ENCODE peak calls at places on chromosomes 4 and X, in seven cellular contexts. One of them, this sample, is unnamed.
A peak's percentile ranks its signal among the peaks of the same experiment; 100 is the strongest.

GRCh38 chr4:37549003-37549402 is 137.2 kb downstream of the RELL1 start:
- DNase-seq in fibroblast of the aortic adventitia: peak; percentile 88
- DNase-seq in head of caudate nucleus: no peak
- DNase-seq in CD8-positive, alpha-beta T cell: no peak
- DNase-seq in fibroblast of lung: peak; percentile 96
- DNase-seq in brain microvascular endothelial cell: peak; percentile 97
- DNase-seq in hepatocyte: no peak
- DNase-seq in this sample: no peak

GRCh38 chrX:39152106-39152649 is 350.9 kb downstream of the MID1IP1 start:
- DNase-seq in fibroblast of lung: no peak
- DNase-seq in head of caudate nucleus: peak; percentile 45
- DNase-seq in CD8-positive, alpha-beta T cell: no peak
- DNase-seq in hepatocyte: peak; percentile 28
- DNase-seq in brain microvascular endothelial cell: no peak
- DNase-seq in fibroblast of the aortic adventitia: peak; percentile 4
- DNase-seq in this sample: peak; percentile 89

GRCh38 chr4:39699676-39700409 is 1.9 kb downstream of the UBE2K start:
- DNase-seq in brain microvascular endothelial cell: no peak
- DNase-seq in CD8-positive, alpha-beta T cell: no peak
- DNase-seq in fibroblast of lung: peak; percentile 43
- DNase-seq in fibroblast of the aortic adventitia: peak; percentile 39
- DNase-seq in head of caudate nucleus: no peak
- DNase-seq in hepatocyte: no peak
- DNase-seq in this sample: no peak

GRCh38 chr4:83454626-83455025 is 997 bp downstream of the HELQ start:
- DNase-seq in CD8-positive, alpha-beta T cell: no peak
- DNase-seq in head of caudate nucleus: no peak
- DNase-seq in brain microvascular endothelial cell: peak; percentile 8
- DNase-seq in fibroblast of lung: peak; percentile 17
- DNase-seq in fibroblast of the aortic adventitia: peak; percentile 33
- DNase-seq in hepatocyte: peak; percentile 24
- DNase-seq in this sample: no peak

GRCh38 chr4:175789632-175790031 is 22.4 kb downstream of the GPM6A start:
- DNase-seq in CD8-positive, alpha-beta T cell: no peak
- DNase-seq in hepatocyte: no peak
- DNase-seq in fibroblast of lung: no peak
- DNase-seq in head of caudate nucleus: no peak
- DNase-seq in fibroblast of the aortic adventitia: no peak
- DNase-seq in brain microvascular endothelial cell: no peak
- DNase-seq in this sample: no peak

GRCh38 chr4:181646864-181647263 is 596.3 kb upstream of the TENM3 start:
- DNase-seq in hepatocyte: no peak
- DNase-seq in CD8-positive, alpha-beta T cell: no peak
- DNase-seq in fibroblast of lung: peak; percentile 64
- DNase-seq in fibroblast of the aortic adventitia: peak; percentile 26
- DNase-seq in head of caudate nucleus: no peak
- DNase-seq in brain microvascular endothelial cell: peak; percentile 64
- DNase-seq in this sample: no peak

GRCh38 chr4:20618010-20618409 is 82.2 kb upstream of the PACRGL start:
- DNase-seq in head of caudate nucleus: no peak
- DNase-seq in CD8-positive, alpha-beta T cell: no peak
- DNase-seq in hepatocyte: peak; percentile 19
- DNase-seq in fibroblast of lung: no peak
- DNase-seq in fibroblast of the aortic adventitia: no peak
- DNase-seq in brain microvascular endothelial cell: no peak
- DNase-seq in this sample: no peak

GRCh38 chrX:103170216-103170615 is 44.7 kb upstream of the BEX4 start:
- DNase-seq in brain microvascular endothelial cell: no peak
- DNase-seq in fibroblast of lung: peak; percentile 21
- DNase-seq in CD8-positive, alpha-beta T cell: no peak
- DNase-seq in fibroblast of the aortic adventitia: peak; percentile 4
- DNase-seq in head of caudate nucleus: no peak
- DNase-seq in hepatocyte: no peak
- DNase-seq in this sample: no peak

GRCh38 chr4:186624951-186625350 is 69.6 kb upstream of the MTNR1A start:
- DNase-seq in brain microvascular endothelial cell: peak; percentile 63
- DNase-seq in fibroblast of the aortic adventitia: peak; percentile 70
- DNase-seq in CD8-positive, alpha-beta T cell: no peak
- DNase-seq in fibroblast of lung: peak; percentile 93
- DNase-seq in hepatocyte: no peak
- DNase-seq in head of caudate nucleus: no peak
- DNase-seq in this sample: no peak

GRCh38 chr4:124177647-124178425 is 534.7 kb downstream of the ANKRD50 start:
- DNase-seq in brain microvascular endothelial cell: peak; percentile 38
- DNase-seq in fibroblast of lung: peak; percentile 91
- DNase-seq in CD8-positive, alpha-beta T cell: no peak
- DNase-seq in fibroblast of the aortic adventitia: peak; percentile 84
- DNase-seq in head of caudate nucleus: no peak
- DNase-seq in hepatocyte: no peak
- DNase-seq in this sample: no peak

GRCh38 chr4:181792641-181793612 is 450.3 kb upstream of the TENM3 start:
- DNase-seq in CD8-positive, alpha-beta T cell: no peak
- DNase-seq in fibroblast of lung: no peak
- DNase-seq in hepatocyte: no peak
- DNase-seq in brain microvascular endothelial cell: no peak
- DNase-seq in fibroblast of the aortic adventitia: no peak
- DNase-seq in head of caudate nucleus: no peak
- DNase-seq in this sample: peak; percentile 3

GRCh38 chr4:128159967-128160366 is 98.9 kb downstream of the LARP1B start:
- DNase-seq in CD8-positive, alpha-beta T cell: no peak
- DNase-seq in head of caudate nucleus: no peak
- DNase-seq in hepatocyte: no peak
- DNase-seq in fibroblast of lung: peak; percentile 63
- DNase-seq in brain microvascular endothelial cell: peak; percentile 66
- DNase-seq in fibroblast of the aortic adventitia: no peak
- DNase-seq in this sample: no peak

GRCh38 chrX:107894038-107894437 is 68.4 kb downstream of the MID2 start:
- DNase-seq in fibroblast of lung: peak; percentile 21
- DNase-seq in CD8-positive, alpha-beta T cell: no peak
- DNase-seq in hepatocyte: peak; percentile 59
- DNase-seq in fibroblast of the aortic adventitia: peak; percentile 51
- DNase-seq in head of caudate nucleus: no peak
- DNase-seq in brain microvascular endothelial cell: peak; percentile 40
- DNase-seq in this sample: peak; percentile 36

GRCh38 chrX:102712216-102712966 is at the start of gene GPRASP2:
- DNase-seq in fibroblast of the aortic adventitia: peak; percentile 17
- DNase-seq in brain microvascular endothelial cell: no peak
- DNase-seq in fibroblast of lung: peak; percentile 23
- DNase-seq in head of caudate nucleus: peak; percentile 53
- DNase-seq in hepatocyte: peak; percentile 48
- DNase-seq in CD8-positive, alpha-beta T cell: no peak
- DNase-seq in this sample: peak; percentile 72

GRCh38 chr4:54941994-54942552 is 183.3 kb downstream of the KDR start:
- DNase-seq in head of caudate nucleus: no peak
- DNase-seq in hepatocyte: no peak
- DNase-seq in brain microvascular endothelial cell: no peak
- DNase-seq in fibroblast of lung: no peak
- DNase-seq in CD8-positive, alpha-beta T cell: peak; percentile 18
- DNase-seq in fibroblast of the aortic adventitia: no peak
- DNase-seq in this sample: no peak

GRCh38 chr4:67332627-67333026 is 212.7 kb downstream of the CENPC start:
- DNase-seq in head of caudate nucleus: no peak
- DNase-seq in CD8-positive, alpha-beta T cell: no peak
- DNase-seq in fibroblast of the aortic adventitia: no peak
- DNase-seq in hepatocyte: peak; percentile 23
- DNase-seq in fibroblast of lung: no peak
- DNase-seq in brain microvascular endothelial cell: peak; percentile 7
- DNase-seq in this sample: peak; percentile 12

GRCh38 chr4:121213940-121214339 is 49.8 kb upstream of the TNIP3 start:
- DNase-seq in head of caudate nucleus: no peak
- DNase-seq in hepatocyte: no peak
- DNase-seq in fibroblast of the aortic adventitia: no peak
- DNase-seq in fibroblast of lung: no peak
- DNase-seq in brain microvascular endothelial cell: no peak
- DNase-seq in CD8-positive, alpha-beta T cell: no peak
- DNase-seq in this sample: no peak

GRCh38 chr4:86993909-86994672 is 59.3 kb downstream of the AFF1 start:
- DNase-seq in CD8-positive, alpha-beta T cell: no peak
- DNase-seq in fibroblast of lung: no peak
- DNase-seq in head of caudate nucleus: no peak
- DNase-seq in brain microvascular endothelial cell: no peak
- DNase-seq in hepatocyte: no peak
- DNase-seq in fibroblast of the aortic adventitia: no peak
- DNase-seq in this sample: no peak

GRCh38 chrX:18394477-18394876 is 30.9 kb upstream of the CDKL5 start:
- DNase-seq in fibroblast of lung: peak; percentile 33
- DNase-seq in brain microvascular endothelial cell: no peak
- DNase-seq in hepatocyte: no peak
- DNase-seq in CD8-positive, alpha-beta T cell: no peak
- DNase-seq in head of caudate nucleus: no peak
- DNase-seq in fibroblast of the aortic adventitia: no peak
- DNase-seq in this sample: no peak

GRCh38 chr4:158535130-158535614 is 13.5 kb downstream of the RXFP1 start:
- DNase-seq in brain microvascular endothelial cell: peak; percentile 82
- DNase-seq in head of caudate nucleus: no peak
- DNase-seq in fibroblast of lung: peak; percentile 87
- DNase-seq in hepatocyte: peak; percentile 7
- DNase-seq in CD8-positive, alpha-beta T cell: no peak
- DNase-seq in fibroblast of the aortic adventitia: peak; percentile 66
- DNase-seq in this sample: no peak

GRCh38 chrX:119758682-119759332 is 419 bp downstream of the SOWAHD start:
- DNase-seq in hepatocyte: peak; percentile 54
- DNase-seq in CD8-positive, alpha-beta T cell: no peak
- DNase-seq in head of caudate nucleus: no peak
- DNase-seq in fibroblast of lung: no peak
- DNase-seq in fibroblast of the aortic adventitia: no peak
- DNase-seq in brain microvascular endothelial cell: no peak
- DNase-seq in this sample: no peak

GRCh38 chr4:13536607-13537006 is 7.7 kb downstream of the NKX3-2 start:
- DNase-seq in head of caudate nucleus: no peak
- DNase-seq in brain microvascular endothelial cell: no peak
- DNase-seq in hepatocyte: no peak
- DNase-seq in CD8-positive, alpha-beta T cell: no peak
- DNase-seq in fibroblast of the aortic adventitia: no peak
- DNase-seq in fibroblast of lung: no peak
- DNase-seq in this sample: no peak

GRCh38 chr4:125750827-125751466 is 436.2 kb downstream of the FAT4 start:
- DNase-seq in head of caudate nucleus: no peak
- DNase-seq in fibroblast of the aortic adventitia: peak; percentile 76
- DNase-seq in fibroblast of lung: peak; percentile 32
- DNase-seq in brain microvascular endothelial cell: peak; percentile 65
- DNase-seq in CD8-positive, alpha-beta T cell: no peak
- DNase-seq in hepatocyte: peak; percentile 43
- DNase-seq in this sample: peak; percentile 44

GRCh38 chr4:163344147-163345050 is 707 bp downstream of the NPY5R start:
- DNase-seq in fibroblast of the aortic adventitia: no peak
- DNase-seq in hepatocyte: peak; percentile 17
- DNase-seq in brain microvascular endothelial cell: no peak
- DNase-seq in CD8-positive, alpha-beta T cell: no peak
- DNase-seq in head of caudate nucleus: peak; percentile 20
- DNase-seq in fibroblast of lung: peak; percentile 1
- DNase-seq in this sample: no peak

GRCh38 chrX:153726286-153727107 is 1.8 kb downstream of the ABCD1 start:
- DNase-seq in brain microvascular endothelial cell: no peak
- DNase-seq in head of caudate nucleus: no peak
- DNase-seq in fibroblast of the aortic adventitia: peak; percentile 38
- DNase-seq in fibroblast of lung: peak; percentile 63
- DNase-seq in CD8-positive, alpha-beta T cell: peak; percentile 13
- DNase-seq in hepatocyte: peak; percentile 63
- DNase-seq in this sample: peak; percentile 74

GRCh38 chr4:78774395-78774794 is 1.8 kb upstream of the BMP2K start:
- DNase-seq in brain microvascular endothelial cell: no peak
- DNase-seq in fibroblast of lung: no peak
- DNase-seq in head of caudate nucleus: no peak
- DNase-seq in CD8-positive, alpha-beta T cell: no peak
- DNase-seq in hepatocyte: no peak
- DNase-seq in fibroblast of the aortic adventitia: no peak
- DNase-seq in this sample: no peak

GRCh38 chr4:107930821-107931774 is at the start of gene CYP2U1:
- DNase-seq in head of caudate nucleus: peak; percentile 89
- DNase-seq in fibroblast of the aortic adventitia: peak; percentile 69
- DNase-seq in fibroblast of lung: peak; percentile 74
- DNase-seq in brain microvascular endothelial cell: peak; percentile 57
- DNase-seq in CD8-positive, alpha-beta T cell: peak; percentile 75
- DNase-seq in hepatocyte: peak; percentile 90
- DNase-seq in this sample: peak; percentile 81

GRCh38 chrX:134734343-134735001 is 76.2 kb upstream of the PLAC1 start:
- DNase-seq in fibroblast of lung: peak; percentile 87
- DNase-seq in head of caudate nucleus: no peak
- DNase-seq in fibroblast of the aortic adventitia: peak; percentile 78
- DNase-seq in hepatocyte: no peak
- DNase-seq in CD8-positive, alpha-beta T cell: no peak
- DNase-seq in brain microvascular endothelial cell: no peak
- DNase-seq in this sample: no peak

GRCh38 chr4:74715731-74716435 is 78.4 kb downstream of the BTC start:
- DNase-seq in hepatocyte: no peak
- DNase-seq in head of caudate nucleus: no peak
- DNase-seq in fibroblast of the aortic adventitia: no peak
- DNase-seq in brain microvascular endothelial cell: no peak
- DNase-seq in CD8-positive, alpha-beta T cell: no peak
- DNase-seq in fibroblast of lung: no peak
- DNase-seq in this sample: no peak